ENCODE peak calls at places on chromosomes 1 and 21, in ten cellular contexts. One of them, this sample, is unnamed.

GRCh38 chr1:27476222-27476621 is 13.7 kb downstream of the WASF2 start:
- DNase-seq in heart left ventricle: no peak
- DNase-seq in uterus: no peak
- DNase-seq in IMR-90: no peak
- DNase-seq in suprapubic skin: no peak
- DNase-seq in ovary: no peak
- DNase-seq in body of pancreas: no peak
- DNase-seq in adrenal gland: no peak
- DNase-seq in stomach: no peak
- DNase-seq in breast epithelium: no peak
- DNase-seq in this sample: no peak

GRCh38 chr1:101431956-101432510 is 195.2 kb downstream of the S1PR1 start:
- DNase-seq in heart left ventricle: no peak
- DNase-seq in stomach: no peak
- DNase-seq in breast epithelium: no peak
- DNase-seq in adrenal gland: no peak
- DNase-seq in IMR-90: no peak
- DNase-seq in body of pancreas: no peak
- DNase-seq in uterus: no peak
- DNase-seq in suprapubic skin: no peak
- DNase-seq in ovary: no peak
- DNase-seq in this sample: no peak

GRCh38 chr1:244302889-244303609 is 148.7 kb downstream of the ADSS2 start:
- DNase-seq in ovary: peak; percentile 54
- DNase-seq in body of pancreas: no peak
- DNase-seq in stomach: no peak
- DNase-seq in uterus: no peak
- DNase-seq in IMR-90: peak; percentile 54
- DNase-seq in breast epithelium: no peak
- DNase-seq in heart left ventricle: no peak
- DNase-seq in suprapubic skin: no peak
- DNase-seq in adrenal gland: no peak
- DNase-seq in this sample: no peak

GRCh38 chr1:171860696-171861095 is 19.4 kb downstream of the DNM3 start:
- DNase-seq in suprapubic skin: no peak
- DNase-seq in IMR-90: no peak
- DNase-seq in breast epithelium: no peak
- DNase-seq in body of pancreas: no peak
- DNase-seq in adrenal gland: no peak
- DNase-seq in ovary: no peak
- DNase-seq in uterus: no peak
- DNase-seq in heart left ventricle: no peak
- DNase-seq in stomach: no peak
- DNase-seq in this sample: no peak

GRCh38 chr1:243799908-243800307 is 50.1 kb downstream of the AKT3 start:
- DNase-seq in body of pancreas: no peak
- DNase-seq in breast epithelium: no peak
- DNase-seq in adrenal gland: no peak
- DNase-seq in uterus: no peak
- DNase-seq in IMR-90: peak; percentile 20
- DNase-seq in heart left ventricle: no peak
- DNase-seq in ovary: no peak
- DNase-seq in stomach: no peak
- DNase-seq in suprapubic skin: no peak
- DNase-seq in this sample: no peak

GRCh38 chr21:42429856-42430255 is 26.2 kb downstream of the UBASH3A start:
- DNase-seq in stomach: no peak
- DNase-seq in suprapubic skin: peak; percentile 22
- DNase-seq in breast epithelium: no peak
- DNase-seq in heart left ventricle: no peak
- DNase-seq in body of pancreas: no peak
- DNase-seq in ovary: no peak
- DNase-seq in IMR-90: no peak
- DNase-seq in uterus: no peak
- DNase-seq in adrenal gland: no peak
- DNase-seq in this sample: no peak

GRCh38 chr1:66980745-66981367 is 56.1 kb downstream of the MIER1 start:
- DNase-seq in IMR-90: peak; percentile 46
- DNase-seq in ovary: no peak
- DNase-seq in uterus: no peak
- DNase-seq in stomach: no peak
- DNase-seq in body of pancreas: no peak
- DNase-seq in adrenal gland: no peak
- DNase-seq in heart left ventricle: no peak
- DNase-seq in breast epithelium: no peak
- DNase-seq in suprapubic skin: no peak
- DNase-seq in this sample: no peak

GRCh38 chr1:156336242-156336641 is 1.9 kb downstream of the CCT3 start:
- DNase-seq in IMR-90: no peak
- DNase-seq in stomach: no peak
- DNase-seq in suprapubic skin: no peak
- DNase-seq in ovary: no peak
- DNase-seq in heart left ventricle: no peak
- DNase-seq in body of pancreas: no peak
- DNase-seq in breast epithelium: no peak
- DNase-seq in adrenal gland: no peak
- DNase-seq in uterus: no peak
- DNase-seq in this sample: no peak

GRCh38 chr1:205676597-205676996 is 3.7 kb downstream of the SLC45A3 start:
- DNase-seq in suprapubic skin: no peak
- DNase-seq in body of pancreas: no peak
- DNase-seq in uterus: no peak
- DNase-seq in ovary: no peak
- DNase-seq in adrenal gland: no peak
- DNase-seq in IMR-90: no peak
- DNase-seq in breast epithelium: no peak
- DNase-seq in heart left ventricle: no peak
- DNase-seq in stomach: no peak
- DNase-seq in this sample: no peak

GRCh38 chr1:205678286-205679111 is 1.8 kb downstream of the SLC45A3 start:
- DNase-seq in IMR-90: peak; percentile 55
- DNase-seq in ovary: peak; percentile 68
- DNase-seq in heart left ventricle: peak; percentile 47
- DNase-seq in suprapubic skin: no peak
- DNase-seq in uterus: no peak
- DNase-seq in body of pancreas: no peak
- DNase-seq in adrenal gland: peak; percentile 60
- DNase-seq in stomach: no peak
- DNase-seq in breast epithelium: no peak
- DNase-seq in this sample: no peak

GRCh38 chr1:205677152-205677551 is 3.2 kb downstream of the SLC45A3 start:
- DNase-seq in body of pancreas: no peak
- DNase-seq in suprapubic skin: no peak
- DNase-seq in adrenal gland: no peak
- DNase-seq in heart left ventricle: no peak
- DNase-seq in uterus: no peak
- DNase-seq in stomach: no peak
- DNase-seq in breast epithelium: no peak
- DNase-seq in IMR-90: no peak
- DNase-seq in ovary: no peak
- DNase-seq in this sample: no peak

GRCh38 chr1:205681364-205681763 is 1.1 kb upstream of the SLC45A3 start:
- DNase-seq in suprapubic skin: no peak
- DNase-seq in stomach: no peak
- DNase-seq in IMR-90: no peak
- DNase-seq in uterus: no peak
- DNase-seq in body of pancreas: no peak
- DNase-seq in heart left ventricle: no peak
- DNase-seq in breast epithelium: no peak
- DNase-seq in ovary: no peak
- DNase-seq in adrenal gland: no peak
- DNase-seq in this sample: no peak

DNA sequence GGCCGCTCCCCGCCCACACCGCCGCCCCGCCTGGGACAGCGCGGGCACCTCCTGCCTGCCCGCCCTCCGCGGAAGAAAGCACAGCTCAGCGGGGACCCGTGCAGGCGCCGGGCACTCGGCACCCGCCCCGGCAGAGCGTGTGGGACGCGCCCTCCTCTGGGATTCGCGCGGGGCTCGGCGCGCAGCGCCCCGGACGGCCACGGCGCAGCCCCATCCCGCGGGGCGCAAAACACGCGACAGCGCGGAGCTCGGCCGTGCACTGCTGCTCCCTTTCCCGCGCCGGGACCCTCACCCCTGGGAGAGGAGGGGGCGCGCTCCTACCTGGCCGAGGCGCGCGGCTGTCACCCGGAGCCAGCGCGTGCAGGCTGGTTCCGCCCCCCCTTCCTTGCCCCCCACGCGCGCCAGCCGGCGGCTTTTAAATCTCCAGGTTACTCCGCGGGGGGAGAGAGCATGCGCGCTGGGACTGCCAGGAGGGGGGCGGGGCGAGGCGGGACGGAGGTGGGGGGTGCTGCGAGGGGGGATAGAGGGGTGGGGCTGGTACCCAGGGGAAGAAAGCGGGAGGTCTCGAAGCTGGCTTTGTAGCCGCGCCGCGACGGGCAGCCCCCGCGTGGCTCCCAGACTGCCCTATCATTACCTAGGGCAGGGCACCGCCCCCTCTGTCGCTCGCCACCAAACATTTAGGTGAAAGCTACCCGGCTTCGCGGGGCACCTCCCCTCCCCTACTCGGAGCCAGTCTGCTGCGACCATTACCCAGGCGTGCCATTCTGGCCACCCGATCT is at the start of gene SLC45A3:
- DNase-seq in adrenal gland: peak; percentile 29
- DNase-seq in body of pancreas: peak; percentile 35
- DNase-seq in suprapubic skin: no peak
- DNase-seq in ovary: peak; percentile 73
- DNase-seq in uterus: no peak
- DNase-seq in heart left ventricle: no peak
- DNase-seq in breast epithelium: no peak
- DNase-seq in stomach: peak; percentile 49
- DNase-seq in IMR-90: no peak
- DNase-seq in this sample: no peak
- H3K27ac ChIP-seq in adrenal gland: peak within 1 kb of the TSS; percentile 39
- H3K27ac ChIP-seq in body of pancreas: peak within 1 kb of the TSS; percentile 27
- H3K27ac ChIP-seq in suprapubic skin: peak within 1 kb of the TSS; percentile 51
- H3K27ac ChIP-seq in ovary: peak within 1 kb of the TSS; percentile 69
- H3K27ac ChIP-seq in uterus: peak within 1 kb of the TSS; percentile 59
- H3K27ac ChIP-seq in heart left ventricle: peak within 1 kb of the TSS; percentile 50
- H3K27ac ChIP-seq in breast epithelium: peak within 1 kb of the TSS; percentile 62
- H3K27ac ChIP-seq in stomach: peak within 1 kb of the TSS; percentile 63
- H3K27ac ChIP-seq in IMR-90: peak within 1 kb of the TSS; percentile 65
- H3K27ac ChIP-seq in this sample: peak within 1 kb of the TSS; percentile 40

GRCh38 chr1:17094664-17095063 is 24.6 kb downstream of the PADI2 start:
- DNase-seq in breast epithelium: no peak
- DNase-seq in uterus: no peak
- DNase-seq in stomach: no peak
- DNase-seq in adrenal gland: no peak
- DNase-seq in ovary: no peak
- DNase-seq in suprapubic skin: no peak
- DNase-seq in heart left ventricle: no peak
- DNase-seq in IMR-90: peak; percentile 34
- DNase-seq in body of pancreas: no peak
- DNase-seq in this sample: no peak
- TF ChIP-seq POLR2A in breast epithelium: no peak
- TF ChIP-seq POLR2A in uterus: no peak
- TF ChIP-seq POLR2A in stomach: no peak
- TF ChIP-seq POLR2A in adrenal gland: no peak
- TF ChIP-seq POLR2A in ovary: no peak
- TF ChIP-seq POLR2A in suprapubic skin: no peak
- TF ChIP-seq POLR2A in heart left ventricle: no peak
- TF ChIP-seq POLR2A in IMR-90: no peak
- TF ChIP-seq POLR2A in body of pancreas: no peak
- TF ChIP-seq POLR2A in this sample: no peak

DNA sequence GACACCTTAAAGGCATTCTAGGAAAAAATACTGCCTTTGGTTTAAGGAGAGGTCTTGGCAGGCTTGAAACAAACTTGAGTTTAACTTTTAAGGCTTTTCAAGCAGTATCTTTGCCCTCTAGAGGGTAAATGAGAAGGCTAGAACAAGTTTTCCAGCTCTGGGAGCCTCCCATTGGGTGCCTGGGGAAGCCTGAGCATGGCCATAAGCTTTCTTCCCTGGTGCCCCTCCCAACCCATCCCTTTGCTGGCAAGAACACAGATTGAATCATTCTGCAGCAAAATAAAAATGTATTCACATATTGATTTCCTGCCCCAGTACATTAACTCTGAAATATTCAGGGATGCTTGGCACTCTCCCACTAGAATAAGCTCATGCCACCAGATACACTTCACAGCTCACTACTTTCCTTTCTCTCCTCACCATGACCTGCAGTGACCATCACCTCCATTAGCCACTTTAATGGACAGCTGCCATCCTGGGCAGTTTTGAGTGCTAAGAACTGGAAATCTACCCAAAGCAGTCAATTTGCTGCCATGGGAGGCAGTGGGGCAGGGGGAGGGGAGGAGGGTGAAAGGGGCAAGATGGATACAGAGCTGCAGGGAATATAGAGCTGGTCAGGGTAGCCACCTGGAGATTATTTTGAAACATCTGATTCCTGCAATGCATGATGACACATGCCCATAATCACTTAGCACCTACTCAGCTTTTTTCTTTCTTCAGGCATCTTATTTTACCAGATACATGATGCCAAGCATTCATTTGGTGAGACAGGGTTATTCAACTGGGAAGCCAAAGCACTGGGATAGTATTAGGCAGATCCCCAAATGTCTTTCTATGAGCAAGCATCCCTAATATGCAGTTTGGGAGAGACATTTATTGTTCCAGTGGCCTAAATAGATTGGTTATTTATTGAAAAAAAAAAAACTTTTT is 140.6 kb downstream of the SYT2 start:
- DNase-seq in ovary: no peak
- DNase-seq in IMR-90: no peak
- DNase-seq in heart left ventricle: no peak
- DNase-seq in breast epithelium: no peak
- DNase-seq in stomach: no peak
- DNase-seq in body of pancreas: no peak
- DNase-seq in adrenal gland: no peak
- DNase-seq in uterus: no peak
- DNase-seq in suprapubic skin: no peak
- DNase-seq in this sample: no peak
- H3K27ac ChIP-seq in ovary: peak overlapping the region; percentile 19
- H3K27ac ChIP-seq in IMR-90: no peak overlapping the region
- H3K27ac ChIP-seq in heart left ventricle: peak overlapping the region; percentile 9
- H3K27ac ChIP-seq in breast epithelium: peak overlapping the region; percentile 65
- H3K27ac ChIP-seq in stomach: peak overlapping the region; percentile 45
- H3K27ac ChIP-seq in body of pancreas: no peak overlapping the region
- H3K27ac ChIP-seq in adrenal gland: no peak overlapping the region
- H3K27ac ChIP-seq in uterus: peak overlapping the region; percentile 100
- H3K27ac ChIP-seq in suprapubic skin: no peak overlapping the region
- H3K27ac ChIP-seq in this sample: peak overlapping the region; percentile 82

GRCh38 chr1:201831371-201831770 is 2.4 kb downstream of the IPO9 start:
- DNase-seq in uterus: no peak
- DNase-seq in suprapubic skin: no peak
- DNase-seq in adrenal gland: no peak
- DNase-seq in breast epithelium: no peak
- DNase-seq in heart left ventricle: no peak
- DNase-seq in IMR-90: no peak
- DNase-seq in body of pancreas: no peak
- DNase-seq in stomach: no peak
- DNase-seq in ovary: no peak
- DNase-seq in this sample: peak; percentile 21

GRCh38 chr1:201827321-201828281 is 1.4 kb upstream of the IPO9 start:
- DNase-seq in IMR-90: no peak
- DNase-seq in breast epithelium: no peak
- DNase-seq in heart left ventricle: no peak
- DNase-seq in suprapubic skin: no peak
- DNase-seq in stomach: no peak
- DNase-seq in adrenal gland: no peak
- DNase-seq in uterus: no peak
- DNase-seq in ovary: no peak
- DNase-seq in body of pancreas: no peak
- DNase-seq in this sample: no peak

GRCh38 chr1:201826830-201827229 is 2.1 kb upstream of the IPO9 start:
- DNase-seq in adrenal gland: no peak
- DNase-seq in stomach: no peak
- DNase-seq in IMR-90: peak; percentile 24
- DNase-seq in ovary: no peak
- DNase-seq in heart left ventricle: no peak
- DNase-seq in body of pancreas: no peak
- DNase-seq in suprapubic skin: no peak
- DNase-seq in uterus: no peak
- DNase-seq in breast epithelium: no peak
- DNase-seq in this sample: no peak

GRCh38 chr1:201828451-201828819 is 522 bp upstream of the IPO9 start:
- DNase-seq in body of pancreas: no peak
- DNase-seq in heart left ventricle: no peak
- DNase-seq in suprapubic skin: no peak
- DNase-seq in breast epithelium: no peak
- DNase-seq in ovary: no peak
- DNase-seq in uterus: no peak
- DNase-seq in IMR-90: peak; percentile 35
- DNase-seq in adrenal gland: no peak
- DNase-seq in stomach: no peak
- DNase-seq in this sample: no peak

GRCh38 chr1:201828820-201829774 is at the start of gene IPO9:
- DNase-seq in stomach: peak; percentile 97
- DNase-seq in body of pancreas: peak; percentile 94
- DNase-seq in breast epithelium: peak; percentile 94
- DNase-seq in IMR-90: peak; percentile 91
- DNase-seq in suprapubic skin: peak; percentile 95
- DNase-seq in uterus: peak; percentile 95
- DNase-seq in heart left ventricle: peak; percentile 94
- DNase-seq in ovary: peak; percentile 95
- DNase-seq in adrenal gland: peak; percentile 94
- DNase-seq in this sample: peak; percentile 96
- TF ChIP-seq POLR2A in stomach: no peak
- TF ChIP-seq POLR2A in body of pancreas: peak; percentile 88
- TF ChIP-seq POLR2A in breast epithelium: peak; percentile 30
- TF ChIP-seq POLR2A in IMR-90: peak; percentile 87
- TF ChIP-seq POLR2A in suprapubic skin: peak; percentile 73
- TF ChIP-seq POLR2A in uterus: peak; percentile 69
- TF ChIP-seq POLR2A in heart left ventricle: peak; percentile 76
- TF ChIP-seq POLR2A in ovary: peak; percentile 73
- TF ChIP-seq POLR2A in adrenal gland: no peak
- TF ChIP-seq POLR2A in this sample: no peak

This sample was measured in esophagus muscularis mucosa.